ENCODE peak calls at places on chromosomes 7 and 10, in four cellular contexts. F is HepG2, G is WTC11, K is A549. C is an unnamed sample.
A peak's percentile ranks its signal among the peaks of the same experiment; 100 is the strongest.

GRCh38 chr10:90769946-90770841 is 87.6 kb downstream of the HTR7 start:
- DNase-seq in F (no peak), G (peak; percentile 23), K (no peak), C (no peak)

GRCh38 chr7:115429918-115430317 is 508.0 kb downstream of the MDFIC start:
- DNase-seq in F (no peak), G (no peak), K (no peak), C (no peak)

GRCh38 chr7:106737202-106737562 is 76.2 kb upstream of the CCDC71L start:
- DNase-seq in F (no peak), G (no peak), K (peak; percentile 9), C (no peak)

GRCh38 chr7:135959655-135960363 is 17.4 kb downstream of the MTPN start:
- DNase-seq in F (no peak), G (no peak), K (no peak), C (no peak)

GRCh38 chr10:74418285-74418872 is 267.4 kb downstream of the ADK start:
- DNase-seq in F (no peak), G (no peak), K (no peak), C (peak; percentile 53)

GRCh38 chr10:79029478-79030390 is 39.0 kb upstream of the ZMIZ1 start:
- DNase-seq in F (no peak), G (no peak), K (no peak), C (no peak)

GRCh38 chr10:8919291-8919690 is 864.8 kb downstream of the GATA3 start:
- DNase-seq in F (no peak), G (no peak), K (no peak), C (no peak)

GRCh38 chr10:79045566-79046175 is 23.1 kb upstream of the ZMIZ1 start:
- DNase-seq in F (no peak), G (no peak), K (no peak), C (no peak)

GRCh38 chr7:74372060-74372408 is 81.7 kb upstream of the GTF2IRD1 start:
- DNase-seq in F (no peak), G (no peak), K (no peak), C (no peak)

GRCh38 chr10:51007781-51008180 is 66.5 kb upstream of the PRKG1 start:
- DNase-seq in F (no peak), G (no peak), K (no peak), C (no peak)

GRCh38 chr7:27501001-27501400 is 161.7 kb downstream of the HIBADH start:
- DNase-seq in F (no peak), G (no peak), K (no peak), C (peak; percentile 27)

GRCh38 chr10:88755753-88756152 is 4.1 kb upstream of the LIPN start:
- DNase-seq in F (no peak), G (no peak), K (no peak), C (no peak)

GRCh38 chr10:129704225-129704624 is 237.2 kb downstream of the MGMT start:
- DNase-seq in F (no peak), G (no peak), K (no peak), C (no peak)

GRCh38 chr10:100654835-100655759 is 90.3 kb upstream of the PAX2 start:
- DNase-seq in F (no peak), G (peak; percentile 58), K (no peak), C (no peak)

GRCh38 chr10:77898323-77899079 is 28.1 kb downstream of the DLG5 start:
- DNase-seq in F (no peak), G (no peak), K (no peak), C (no peak)

GRCh38 chr7:87000344-87000743 is 59.1 kb downstream of the ELAPOR2 start:
- DNase-seq in F (no peak), G (no peak), K (no peak), C (no peak)

GRCh38 chr7:70053421-70053820 is 455.1 kb downstream of the AUTS2 start:
- DNase-seq in F (no peak), G (no peak), K (no peak), C (no peak)

GRCh38 chr7:44348300-44348699 is 22.9 kb upstream of the CAMK2B start:
- DNase-seq in F (peak; percentile 51), G (peak; percentile 66), K (peak; percentile 47), C (peak; percentile 12)

GRCh38 chr7:38068461-38068860 is 109.6 kb upstream of the STARD3NL start:
- DNase-seq in F (no peak), G (no peak), K (no peak), C (no peak)

GRCh38 chr7:152760384-152761115 is 998 bp downstream of the ACTR3B start:
- DNase-seq in F (no peak), G (no peak), K (no peak), C (peak; percentile 33)

GRCh38 chr7:98134420-98134819 is 27.8 kb downstream of the LMTK2 start:
- DNase-seq in F (no peak), G (no peak), K (no peak), C (no peak)

GRCh38 chr10:127196227-127196954 is at the start of gene INSYN2A:
- DNase-seq in F (no peak), G (peak; percentile 67), K (peak; percentile 46), C (no peak)

GRCh38 chr10:62049815-62050626 is 148.5 kb downstream of the ARID5B start:
- DNase-seq in F (no peak), G (no peak), K (no peak), C (no peak)

GRCh38 chr10:110535958-110536891 is 31.3 kb upstream of the SMC3 start:
- DNase-seq in F (peak; percentile 20), G (peak; percentile 30), K (no peak), C (no peak)

GRCh38 chr7:74452748-74453320 is 872 bp upstream of the GTF2IRD1 start:
- DNase-seq in F (peak; percentile 65), G (no peak), K (no peak), C (no peak)

GRCh38 chr10:85548038-85548437 is 818.6 kb downstream of the GRID1 start:
- DNase-seq in F (peak; percentile 16), G (no peak), K (peak; percentile 77), C (no peak)

GRCh38 chr7:128361463-128362441 is at the start of gene PRRT4:
- DNase-seq in F (no peak), G (peak; percentile 38), K (peak; percentile 45), C (peak; percentile 77)

GRCh38 chr7:106029448-106029847 is 66.4 kb downstream of the CDHR3 start:
- DNase-seq in F (no peak), G (no peak), K (no peak), C (no peak)

GRCh38 chr10:38146579-38147333 is 52.6 kb downstream of the ZNF37A start:
- DNase-seq in F (no peak), G (no peak), K (no peak), C (no peak)

GRCh38 chr7:1721047-1721687 is 51.1 kb downstream of the ELFN1 start:
- DNase-seq in F (no peak), G (no peak), K (no peak), C (no peak)

GRCh38 chr10:19412531-19412930 is 363.9 kb downstream of the MALRD1 start:
- DNase-seq in F (peak; percentile 16), G (no peak), K (peak; percentile 18), C (no peak)

GRCh38 chr7:36512607-36513006 is 122.9 kb downstream of the ANLN start:
- DNase-seq in F (no peak), G (no peak), K (no peak), C (peak; percentile 25)

GRCh38 chr10:81576336-81576735 is 298.7 kb upstream of the NRG3 start:
- DNase-seq in F (no peak), G (no peak), K (no peak), C (no peak)
- TF ChIP-seq NR3C1 in F (no peak), G (no peak), K (no peak), C (no peak)

GRCh38 chr10:3472705-3473078 is 300.1 kb upstream of the PITRM1 start:
- DNase-seq in F (no peak), G (no peak), K (peak; percentile 78), C (no peak)

GRCh38 chr10:3470191-3470590 is 297.6 kb upstream of the PITRM1 start:
- DNase-seq in F (no peak), G (no peak), K (no peak), C (no peak)

GRCh38 chr10:3471497-3471896 is 298.9 kb upstream of the PITRM1 start:
- DNase-seq in F (no peak), G (no peak), K (no peak), C (no peak)

GRCh38 chr10:3473271-3473670 is 300.7 kb upstream of the PITRM1 start:
- DNase-seq in F (no peak), G (no peak), K (no peak), C (no peak)

GRCh38 chr10:3471927-3472704 is 299.5 kb upstream of the PITRM1 start:
- DNase-seq in F (no peak), G (no peak), K (peak; percentile 43), C (no peak)
- TF ChIP-seq NR3C1 in F (no peak), G (no peak), K (no peak), C (no peak)

GRCh38 chr7:46109447-46109846 is 188.4 kb upstream of the IGFBP3 start:
- DNase-seq in F (no peak), G (no peak), K (no peak), C (no peak)

GRCh38 chr7:46108272-46108671 is 187.2 kb upstream of the IGFBP3 start:
- DNase-seq in F (no peak), G (no peak), K (no peak), C (no peak)

DNA sequence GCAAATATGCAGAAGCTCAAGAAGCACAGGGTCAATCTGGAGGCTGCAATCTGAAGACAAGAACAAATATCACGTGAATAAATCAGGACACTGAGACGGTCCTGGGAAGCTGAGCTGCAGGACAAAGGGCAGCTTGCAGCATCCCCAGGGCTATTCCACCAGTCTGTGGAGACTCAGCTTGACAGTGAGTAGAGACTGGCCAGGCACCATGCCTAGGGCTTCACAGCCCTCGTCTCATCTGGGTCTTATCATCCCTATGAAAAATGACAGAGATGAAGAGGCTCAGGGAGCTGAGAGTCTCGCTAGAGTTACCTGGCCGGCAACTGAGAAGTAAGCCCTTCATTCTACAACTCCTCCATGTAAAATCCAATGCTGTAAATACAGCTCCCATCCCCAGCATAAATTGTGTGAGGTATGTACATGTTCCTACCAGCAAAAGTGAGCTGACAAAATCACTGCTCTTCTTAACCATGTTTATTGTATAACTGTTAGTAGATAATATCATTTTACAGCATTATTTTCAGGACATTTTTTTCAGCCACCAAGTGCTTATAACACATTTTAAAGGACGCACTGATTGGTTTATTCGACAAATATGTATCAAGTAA is 186.6 kb upstream of the IGFBP3 start:
- DNase-seq in F (no peak), G (no peak), K (no peak), C (no peak)
- TF ChIP-seq NR3C1 in F (no peak), G (no peak), K (no peak), C (no peak)

GRCh38 chr10:68796609-68797008 is 30.7 kb upstream of the STOX1 start:
- DNase-seq in F (no peak), G (no peak), K (no peak), C (no peak)
- TF ChIP-seq NR3C1 in F (no peak), G (no peak), K (no peak), C (no peak)